ENCODE peak calls at places on chromosomes 12 and 14, in nine cellular contexts. J, F, X, O, M, A, P, N and H are unnamed samples.
A peak's percentile ranks its signal among the peaks of the same experiment; 100 is the strongest.

GRCh38 chr12:108730337-108731104 is 797 bp downstream of the CORO1C start:
- DNase-seq in M (peak; percentile 32), F (peak; percentile 59), J (peak; percentile 87), X (peak; percentile 89), P (peak; percentile 97), O (no peak), A (peak; percentile 56), N (peak; percentile 84), H (peak; percentile 71)

GRCh38 chr14:71438684-71439083 is 493.5 kb upstream of the RGS6 start:
- DNase-seq in F (no peak), X (peak; percentile 76), N (no peak), M (no peak), A (no peak), J (no peak), O (no peak), P (no peak), H (no peak)

GRCh38 chr12:94599189-94599588 is 51.2 kb downstream of the TMCC3 start:
- DNase-seq in N (no peak), F (no peak), M (no peak), J (no peak), X (no peak), O (no peak), P (no peak), A (no peak), H (no peak)

GRCh38 chr12:13788626-13789025 is 192.8 kb downstream of the GRIN2B start:
- DNase-seq in X (no peak), O (no peak), A (no peak), F (no peak), N (no peak), P (no peak), M (no peak), J (no peak), H (no peak)

GRCh38 chr12:40010899-40011774 is 94.7 kb downstream of the SLC2A13 start:
- DNase-seq in F (peak; percentile 71), X (peak; percentile 65), J (peak; percentile 30), P (peak; percentile 73), O (no peak), M (peak; percentile 41), N (peak; percentile 82), A (peak; percentile 68), H (peak; percentile 44)

GRCh38 chr12:62873826-62874448 is 61.0 kb downstream of the PPM1H start:
- DNase-seq in N (no peak), A (no peak), X (no peak), P (no peak), J (no peak), M (no peak), F (no peak), O (no peak), H (no peak)

GRCh38 chr12:29552324-29552927 is 54.9 kb upstream of the OVCH1 start:
- DNase-seq in N (peak; percentile 70), O (no peak), A (peak; percentile 28), J (peak; percentile 27), P (peak; percentile 49), X (peak; percentile 54), F (peak; percentile 41), M (no peak), H (peak; percentile 52)

GRCh38 chr14:66045572-66046021 is 440.6 kb upstream of the CCDC196 start:
- DNase-seq in O (no peak), M (no peak), N (peak; percentile 49), X (no peak), F (no peak), A (no peak), P (no peak), J (no peak), H (no peak)

GRCh38 chr14:74503256-74503972 is 9.8 kb downstream of the ISCA2 start:
- DNase-seq in M (no peak), F (no peak), P (no peak), N (no peak), A (no peak), X (no peak), O (no peak), J (no peak), H (no peak)

GRCh38 chr12:32181498-32182175 is 75.0 kb downstream of the BICD1 start:
- DNase-seq in A (no peak), X (no peak), O (no peak), P (no peak), J (no peak), M (no peak), N (no peak), F (no peak), H (no peak)

GRCh38 chr12:108565976-108566375 is 3.6 kb downstream of the ISCU start:
- DNase-seq in X (peak; percentile 68), P (peak; percentile 76), M (no peak), O (no peak), J (peak; percentile 81), N (no peak), A (no peak), F (no peak), H (peak; percentile 40)

GRCh38 chr14:51367600-51367931 is 127.5 kb downstream of the TMX1 start:
- DNase-seq in O (no peak), F (peak; percentile 29), X (peak; percentile 74), M (no peak), N (no peak), P (no peak), A (no peak), J (no peak), H (no peak)

GRCh38 chr12:124422570-124423523 is 128.0 kb downstream of the RFLNA start:
- DNase-seq in N (no peak), O (no peak), P (no peak), A (no peak), X (peak; percentile 98), J (peak; percentile 85), M (peak; percentile 98), F (peak; percentile 90), H (peak; percentile 96)

GRCh38 chr12:34386621-34387255 is 364.4 kb downstream of the ALG10 start:
- DNase-seq in P (no peak), M (no peak), O (no peak), N (no peak), F (no peak), A (no peak), X (no peak), J (no peak), H (no peak)

GRCh38 chr14:100221419-100222218 is 17.3 kb upstream of the YY1 start:
- DNase-seq in A (peak; percentile 44), F (peak; percentile 50), N (peak; percentile 91), J (no peak), P (no peak), M (no peak), X (peak; percentile 72), O (no peak), H (peak; percentile 35)

GRCh38 chr14:101027966-101028365 is 124.4 kb upstream of the RTL1 start:
- DNase-seq in N (no peak), X (no peak), M (no peak), J (no peak), A (no peak), O (no peak), P (no peak), F (no peak), H (no peak)